ENCODE peak calls at places on chromosomes 3 and 15, in ten cellular contexts. C, F, U, P, W, E, Y, T, K and S are unnamed samples. For H3K27me3, the result is how much of the 10 kb centered on the place peaks cover.

GRCh38 chr3:49673131-49673714 is 928 bp upstream of the APEH start:
- DNase-seq in C (no peak), F (no peak), U (no peak), P (no peak), W (no peak), E (no peak), Y (peak), T (no peak), K (peak), S (no peak)

GRCh38 chr3:58874795-58875194 is 175.0 kb downstream of the CFAP20DC start:
- DNase-seq in C (no peak), F (no peak), U (no peak), P (peak), W (no peak), E (no peak), Y (peak), T (no peak), K (no peak), S (peak)

GRCh38 chr3:169980055-169980454 is 13.4 kb downstream of the SEC62 start:
- DNase-seq in C (no peak), F (no peak), U (no peak), P (no peak), W (no peak), E (no peak), Y (no peak), T (no peak), K (no peak), S (no peak)

GRCh38 chr15:77554306-77555080 is 78.2 kb downstream of the LINGO1 start:
- DNase-seq in C (peak), F (no peak), U (no peak), P (no peak), W (no peak), E (no peak), Y (no peak), T (no peak), K (no peak), S (no peak)

GRCh38 chr3:124882749-124883148 is 4.4 kb downstream of the ITGB5 start:
- DNase-seq in C (no peak), F (no peak), U (no peak), P (no peak), W (no peak), E (peak), Y (no peak), T (no peak), K (no peak), S (no peak)

GRCh38 chr3:20225769-20226168 is 39.8 kb upstream of the SGO1 start:
- DNase-seq in C (no peak), F (no peak), U (no peak), P (no peak), W (no peak), E (no peak), Y (peak), T (no peak), K (no peak), S (no peak)

GRCh38 chr15:34252545-34252944 is 27.7 kb downstream of the EMC4 start:
- DNase-seq in C (no peak), F (no peak), U (no peak), P (no peak), W (no peak), E (no peak), Y (no peak), T (no peak), K (no peak), S (no peak)

GRCh38 chr3:46480481-46481195 is 15.9 kb upstream of the LTF start:
- DNase-seq in C (no peak), F (no peak), U (no peak), P (no peak), W (no peak), E (peak), Y (no peak), T (no peak), K (no peak), S (no peak)

GRCh38 chr3:80733522-80734176 is 965.9 kb upstream of the ROBO1 start:
- DNase-seq in C (no peak), F (peak), U (no peak), P (no peak), W (peak), E (no peak), Y (peak), T (no peak), K (peak), S (peak)

GRCh38 chr15:90067953-90068613 is 34.2 kb downstream of the IDH2 start:
- DNase-seq in C (no peak), F (no peak), U (no peak), P (no peak), W (no peak), E (no peak), Y (no peak), T (no peak), K (no peak), S (no peak)

GRCh38 chr3:173092038-173092437 is 49.0 kb downstream of the SPATA16 start:
- DNase-seq in C (no peak), F (no peak), U (no peak), P (no peak), W (no peak), E (no peak), Y (no peak), T (no peak), K (no peak), S (no peak)

GRCh38 chr3:196214783-196215441 is 1.4 kb upstream of the SLC51A start:
- DNase-seq in C (no peak), F (no peak), U (peak), P (no peak), W (peak), E (no peak), Y (no peak), T (no peak), K (peak), S (no peak)

GRCh38 chr15:98177950-98178848 is 217.7 kb downstream of the ARRDC4 start:
- DNase-seq in C (peak), F (peak), U (no peak), P (no peak), W (peak), E (peak), Y (peak), T (no peak), K (peak), S (peak)

GRCh38 chr3:107665351-107665750 is 142.6 kb downstream of the BBX start:
- DNase-seq in C (no peak), F (no peak), U (no peak), P (no peak), W (no peak), E (no peak), Y (no peak), T (no peak), K (no peak), S (no peak)

GRCh38 chr3:182212479-182213076 is 500.9 kb downstream of the SOX2 start:
- DNase-seq in C (peak), F (peak), U (no peak), P (no peak), W (peak), E (peak), Y (peak), T (no peak), K (no peak), S (peak)

GRCh38 chr3:129917423-129918007 is 24.0 kb upstream of the TMCC1 start:
- DNase-seq in C (no peak), F (no peak), U (no peak), P (no peak), W (no peak), E (no peak), Y (no peak), T (no peak), K (no peak), S (no peak)

GRCh38 chr3:141294300-141294699 is 62.7 kb downstream of the PXYLP1 start:
- DNase-seq in C (no peak), F (no peak), U (no peak), P (no peak), W (no peak), E (no peak), Y (no peak), T (no peak), K (no peak), S (no peak)

GRCh38 chr3:13263770-13264467 is 156.2 kb downstream of the NUP210 start:
- DNase-seq in C (no peak), F (no peak), U (no peak), P (no peak), W (peak), E (no peak), Y (no peak), T (no peak), K (no peak), S (no peak)

GRCh38 chr3:189389346-189389745 is 217.6 kb downstream of the TPRG1 start:
- DNase-seq in C (no peak), F (no peak), U (no peak), P (no peak), W (no peak), E (no peak), Y (peak), T (no peak), K (no peak), S (no peak)

GRCh38 chr3:121152573-121152972 is 244.6 kb downstream of the STXBP5L start:
- DNase-seq in C (no peak), F (no peak), U (no peak), P (no peak), W (no peak), E (peak), Y (peak), T (no peak), K (no peak), S (no peak)

GRCh38 chr3:98980915-98981596 is 79.6 kb upstream of the DCBLD2 start:
- DNase-seq in C (no peak), F (no peak), U (no peak), P (peak), W (no peak), E (no peak), Y (peak), T (no peak), K (no peak), S (peak)

GRCh38 chr15:76359152-76359551 is 22.6 kb downstream of the ISL2 start:
- DNase-seq in C (no peak), F (peak), U (no peak), P (no peak), W (no peak), E (no peak), Y (no peak), T (no peak), K (no peak), S (no peak)

GRCh38 chr3:196144383-196145105 is 62.7 kb upstream of the TFRC start:
- DNase-seq in C (no peak), F (no peak), U (no peak), P (no peak), W (no peak), E (no peak), Y (peak), T (no peak), K (no peak), S (no peak)

GRCh38 chr3:69420781-69421520 is 35.1 kb upstream of the FRMD4B start:
- DNase-seq in C (no peak), F (no peak), U (no peak), P (no peak), W (peak), E (no peak), Y (peak), T (no peak), K (no peak), S (no peak)

GRCh38 chr3:149489060-149489690 is 14.7 kb downstream of the TM4SF4 start:
- DNase-seq in C (no peak), F (no peak), U (no peak), P (no peak), W (no peak), E (peak), Y (no peak), T (no peak), K (no peak), S (no peak)

GRCh38 chr15:89335289-89336041 is 841 bp upstream of the POLG start:
- DNase-seq in C (no peak), F (no peak), U (peak), P (no peak), W (no peak), E (no peak), Y (no peak), T (no peak), K (peak), S (no peak)

GRCh38 chr15:31236184-31237041 is 90.2 kb upstream of the KLF13 start:
- DNase-seq in C (peak), F (peak), U (no peak), P (peak), W (peak), E (no peak), Y (peak), T (peak), K (peak), S (peak)

GRCh38 chr15:99931703-99932603 is 198.7 kb upstream of the LYSMD4 start:
- DNase-seq in C (no peak), F (no peak), U (no peak), P (no peak), W (no peak), E (peak), Y (peak), T (no peak), K (no peak), S (peak)

GRCh38 chr15:25796395-25796794 is 66.7 kb downstream of the ATP10A start:
- DNase-seq in C (no peak), F (no peak), U (no peak), P (no peak), W (peak), E (no peak), Y (no peak), T (no peak), K (no peak), S (no peak)

GRCh38 chr15:70560617-70561328 is 202.6 kb downstream of the UACA start:
- DNase-seq in C (no peak), F (peak), U (no peak), P (no peak), W (no peak), E (peak), Y (no peak), T (no peak), K (no peak), S (no peak)
- TF ChIP-seq CTCF in C (no peak), F (no peak), U (no peak), P (no peak), W (no peak), E (peak), Y (no peak), T (no peak), K (no peak), S (no peak)

GRCh38 chr15:74727727-74728126 is 2.4 kb upstream of the CYP1A1 start:
- DNase-seq in C (no peak), F (peak), U (no peak), P (no peak), W (no peak), E (no peak), Y (no peak), T (no peak), K (no peak), S (no peak)
- H3K27me3 ChIP-seq in C (under half), F (under half), U (under half), P (under half), W (under half), E (under half), Y (under half), T (under half), K (half or more), S (under half)

DNA sequence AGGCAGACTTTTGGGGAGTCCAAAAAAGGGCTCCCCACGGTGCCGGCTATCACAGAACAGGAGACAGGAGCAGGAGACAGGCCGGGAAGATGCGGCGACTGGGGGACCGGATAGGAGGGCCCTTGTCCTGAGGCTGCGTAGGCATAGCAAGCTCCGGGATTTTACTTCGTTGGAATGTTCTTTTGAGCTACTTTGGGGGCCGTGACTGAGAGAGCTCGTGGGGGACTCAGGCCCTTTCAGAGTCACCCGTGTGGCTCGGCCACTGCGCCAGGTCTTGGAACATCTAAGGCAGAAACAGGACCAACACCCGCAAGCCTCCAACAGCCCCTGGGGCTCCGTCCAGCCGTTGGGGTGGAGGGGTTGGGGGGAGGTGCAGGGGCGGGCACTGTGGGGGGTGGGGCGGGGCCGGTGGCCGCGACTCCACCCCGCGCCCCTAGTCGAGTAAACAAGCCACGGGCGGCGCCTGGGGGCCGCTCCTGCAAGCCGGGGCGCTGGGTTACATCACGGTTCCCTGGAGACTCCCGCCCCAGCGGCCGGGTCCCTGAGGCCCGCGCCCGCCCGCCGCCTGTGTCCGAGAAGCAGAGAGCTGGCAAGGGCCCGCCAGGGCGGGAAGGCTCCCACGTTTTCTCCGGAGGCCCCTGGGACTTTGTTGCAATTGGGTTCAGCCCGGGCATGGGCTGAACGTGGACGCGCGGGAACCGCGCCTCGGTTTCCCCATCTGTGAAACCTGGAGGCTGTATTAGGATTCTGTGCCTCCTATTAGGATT is 23.3 kb upstream of the C15orf39 start:
- DNase-seq in C (no peak), F (peak), U (peak), P (no peak), W (no peak), E (peak), Y (no peak), T (no peak), K (peak), S (no peak)
- H3K4me3 ChIP-seq in C (peak), F (peak), U (peak), P (no peak), W (no peak), E (no peak), Y (no peak), T (peak), K (peak), S (no peak)

GRCh38 chr3:179661777-179662176 is 8.9 kb downstream of the USP13 start:
- DNase-seq in C (no peak), F (no peak), U (no peak), P (no peak), W (no peak), E (no peak), Y (no peak), T (no peak), K (no peak), S (no peak)

GRCh38 chr3:179668429-179668828 is 15.6 kb downstream of the USP13 start:
- DNase-seq in C (no peak), F (no peak), U (no peak), P (no peak), W (no peak), E (no peak), Y (no peak), T (no peak), K (no peak), S (no peak)

GRCh38 chr3:179666436-179667035 is 13.7 kb downstream of the USP13 start:
- DNase-seq in C (peak), F (peak), U (no peak), P (no peak), W (peak), E (peak), Y (no peak), T (no peak), K (no peak), S (no peak)

GRCh38 chr3:179663093-179663492 is 10.3 kb downstream of the USP13 start:
- DNase-seq in C (no peak), F (no peak), U (no peak), P (no peak), W (no peak), E (no peak), Y (peak), T (no peak), K (no peak), S (no peak)

DNA sequence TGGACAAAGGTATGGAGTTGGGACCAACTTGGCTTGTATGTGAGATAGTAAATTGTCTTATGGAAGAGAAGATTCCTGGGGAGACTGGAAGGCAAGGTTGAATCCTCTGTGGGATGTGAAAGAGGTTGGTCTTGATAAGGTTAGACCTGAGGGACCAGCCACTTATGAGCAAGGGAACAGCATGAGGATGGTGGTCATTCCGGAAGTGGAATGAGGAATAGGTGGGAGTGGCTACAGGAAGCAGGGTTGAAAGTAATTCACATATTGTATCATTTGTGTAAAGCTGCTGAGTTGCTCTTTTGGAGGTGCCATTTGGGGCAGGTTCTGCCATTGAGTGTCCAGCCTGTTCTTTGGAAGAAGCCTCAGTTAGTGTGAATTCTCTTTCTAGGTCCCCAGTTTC is 13.2 kb downstream of the USP13 start:
- DNase-seq in C (no peak), F (no peak), U (no peak), P (no peak), W (no peak), E (peak), Y (no peak), T (no peak), K (no peak), S (no peak)
- TF ChIP-seq CTCF in C (no peak), F (no peak), U (no peak), P (no peak), W (no peak), E (no peak), Y (no peak), T (no peak), K (no peak), S (no peak)

DNA sequence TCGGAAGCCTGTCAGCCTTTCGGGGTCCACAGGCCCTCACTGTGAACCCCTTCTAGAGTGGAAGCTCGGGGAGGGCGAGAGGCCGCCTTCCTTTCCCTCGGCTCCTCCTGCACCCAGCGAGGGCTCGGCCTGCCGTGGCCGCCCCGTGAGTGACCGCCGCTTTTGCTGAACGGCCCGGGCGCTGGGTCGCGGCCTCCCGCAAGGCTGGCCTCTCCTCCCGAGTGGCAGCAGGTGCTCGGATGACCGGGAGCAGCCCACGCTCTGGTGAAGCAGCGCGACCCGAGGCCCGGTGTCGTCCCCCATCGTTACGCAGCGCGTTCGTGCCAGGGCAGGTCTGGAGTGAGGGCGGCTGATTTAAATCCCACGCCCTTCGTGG is 53.8 kb downstream of the LRRK1 start:
- DNase-seq in C (no peak), F (no peak), U (no peak), P (no peak), W (no peak), E (peak), Y (no peak), T (no peak), K (no peak), S (no peak)
- H3K27me3 ChIP-seq in C (under half), F (under half), U (under half), P (under half), W (under half), E (half or more), Y (under half), T (under half), K (under half), S (under half)

DNA sequence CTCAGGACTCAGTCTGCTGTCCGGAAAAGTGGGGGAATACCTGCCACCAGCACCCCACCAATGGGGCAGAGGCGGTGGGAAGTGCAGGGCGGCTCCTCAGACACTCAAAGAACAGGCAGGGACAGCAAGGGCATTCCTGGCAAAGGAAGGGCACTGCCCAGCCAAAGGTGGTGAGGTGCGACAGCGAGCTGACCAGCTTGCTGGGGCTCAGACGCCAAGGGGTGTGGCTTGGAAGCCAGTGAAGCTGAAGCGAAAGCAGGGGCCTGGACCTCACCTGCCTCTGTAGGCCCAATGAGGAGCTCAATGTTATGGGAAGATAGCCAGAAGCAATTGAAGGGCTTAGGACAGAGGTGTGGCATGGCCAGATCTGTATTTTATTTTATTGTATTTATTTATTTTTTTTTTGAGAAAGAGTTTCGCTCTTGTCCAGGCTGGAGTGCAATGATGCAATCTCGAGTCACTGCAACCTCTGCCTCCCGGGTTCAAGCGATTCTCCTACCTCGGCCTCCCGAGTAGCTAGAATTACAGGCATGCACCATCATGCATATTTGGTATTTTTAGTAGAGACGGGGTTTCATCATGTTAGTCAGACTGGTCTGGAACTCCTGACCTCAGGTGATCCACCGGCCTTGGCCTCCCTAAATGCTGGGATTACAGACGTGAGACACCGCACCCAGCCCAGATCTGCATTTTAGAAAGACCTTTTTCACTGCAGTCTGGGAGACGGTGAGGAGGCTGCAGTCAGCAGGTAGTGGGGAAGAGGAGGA is 4.4 kb upstream of the LMAN1L start:
- DNase-seq in C (no peak), F (peak), U (peak), P (no peak), W (no peak), E (no peak), Y (peak), T (no peak), K (peak), S (no peak)
- H3K4me3 ChIP-seq in C (no peak), F (no peak), U (no peak), P (no peak), W (no peak), E (no peak), Y (no peak), T (no peak), K (no peak), S (no peak)